ENCODE peak calls at places on chromosomes 6 and 20, in four cellular contexts. One of them, this sample, is unnamed.

GRCh38 chr20:54897787-54898186 is 422.4 kb downstream of the DOK5 start:
- DNase-seq in iPS-NIHi11: no peak
- DNase-seq in GM10248: no peak
- DNase-seq in fibroblast of the conjunctiva: no peak
- DNase-seq in this sample: no peak

GRCh38 chr6:7542878-7543394 is 1.5 kb downstream of the DSP start:
- DNase-seq in iPS-NIHi11: peak
- DNase-seq in GM10248: peak
- DNase-seq in fibroblast of the conjunctiva: peak
- DNase-seq in this sample: no peak

GRCh38 chr6:17729223-17730077 is 22.7 kb upstream of the NUP153 start:
- DNase-seq in iPS-NIHi11: no peak
- DNase-seq in GM10248: no peak
- DNase-seq in fibroblast of the conjunctiva: no peak
- DNase-seq in this sample: no peak

GRCh38 chr20:11850901-11851300 is 66.8 kb upstream of the BTBD3 start:
- DNase-seq in iPS-NIHi11: no peak
- DNase-seq in GM10248: no peak
- DNase-seq in fibroblast of the conjunctiva: no peak
- DNase-seq in this sample: no peak

GRCh38 chr6:71066153-71066552 is 109.3 kb upstream of the B3GAT2 start:
- DNase-seq in iPS-NIHi11: no peak
- DNase-seq in GM10248: no peak
- DNase-seq in fibroblast of the conjunctiva: no peak
- DNase-seq in this sample: no peak

GRCh38 chr6:158815915-158816314 is 3.3 kb downstream of the EZR start:
- DNase-seq in iPS-NIHi11: no peak
- DNase-seq in GM10248: no peak
- DNase-seq in fibroblast of the conjunctiva: no peak
- DNase-seq in this sample: no peak

GRCh38 chr6:162119349-162119748 is 608.2 kb downstream of the PRKN start:
- DNase-seq in iPS-NIHi11: peak
- DNase-seq in GM10248: no peak
- DNase-seq in fibroblast of the conjunctiva: no peak
- DNase-seq in this sample: no peak

GRCh38 chr6:22025468-22026159 is 271.2 kb downstream of the PRL start:
- DNase-seq in iPS-NIHi11: peak
- DNase-seq in GM10248: peak
- DNase-seq in fibroblast of the conjunctiva: no peak
- DNase-seq in this sample: peak

GRCh38 chr6:82178084-82178758 is 69.3 kb downstream of the IBTK start:
- DNase-seq in iPS-NIHi11: no peak
- DNase-seq in GM10248: no peak
- DNase-seq in fibroblast of the conjunctiva: peak
- DNase-seq in this sample: no peak